ENCODE peak calls at places on chromosomes 7 and 10, in five cellular contexts. Z is endodermal cell, E is GM23248, Y is tibial artery, O is lower lobe of right lung. N is an unnamed sample.

GRCh38 chr10:129971381-129972144 is 7.5 kb upstream of the EBF3 start:
- DNase-seq in Z (peak), O (peak), E (peak), Y (peak), N (no peak)

GRCh38 chr10:9198611-9199010 is 1144.1 kb downstream of the GATA3 start:
- DNase-seq in Z (no peak), E (peak), Y (no peak), O (no peak), N (no peak)

GRCh38 chr10:71035511-71036278 is 147.3 kb upstream of the PCBD1 start:
- DNase-seq in Y (peak), E (no peak), Z (no peak), O (no peak), N (no peak)

GRCh38 chr7:28174901-28175661 is 5.5 kb downstream of the JAZF1 start:
- DNase-seq in O (no peak), E (peak), Z (no peak), Y (no peak), N (no peak)

GRCh38 chr10:112361951-112362770 is 11.8 kb upstream of the ACSL5 start:
- DNase-seq in Y (peak), Z (peak), E (peak), O (peak), N (no peak)

GRCh38 chr7:66894463-66895080 is 26.5 kb upstream of the TMEM248 start:
- DNase-seq in Z (peak), E (peak), O (no peak), Y (no peak), N (no peak)

GRCh38 chr7:312409-312808 is 22.4 kb downstream of the FOXL3 start:
- DNase-seq in Z (no peak), Y (no peak), O (no peak), E (no peak), N (no peak)

GRCh38 chr10:106401161-106401560 is 763.3 kb downstream of the SORCS1 start:
- DNase-seq in Z (no peak), Y (no peak), O (no peak), E (peak), N (no peak)

GRCh38 chr7:48188776-48189520 is 17.7 kb downstream of the ABCA13 start:
- DNase-seq in O (no peak), E (no peak), Z (no peak), Y (no peak), N (no peak)

GRCh38 chr10:71765176-71765906 is 8.0 kb downstream of the VSIR start:
- DNase-seq in E (peak), Z (no peak), O (no peak), Y (peak), N (no peak)

GRCh38 chr7:54781356-54781912 is 22.4 kb upstream of the SEC61G start:
- DNase-seq in Y (no peak), O (no peak), Z (no peak), E (no peak), N (no peak)

GRCh38 chr7:22105550-22105949 is 159.9 kb upstream of the CDCA7L start:
- DNase-seq in O (no peak), Z (no peak), Y (no peak), E (no peak), N (no peak)

GRCh38 chr10:34581871-34582532 is 233.1 kb downstream of the PARD3 start:
- DNase-seq in O (no peak), E (peak), Z (no peak), Y (no peak), N (peak)

GRCh38 chr10:8398771-8399170 is 344.3 kb downstream of the GATA3 start:
- DNase-seq in Z (no peak), O (no peak), E (no peak), Y (no peak), N (no peak)

GRCh38 chr7:126203185-126203584 is 1049.6 kb downstream of the GRM8 start:
- DNase-seq in Z (no peak), Y (no peak), E (no peak), O (no peak), N (no peak)

GRCh38 chr7:5282464-5283316 is at the start of gene SLC29A4:
- DNase-seq in Y (no peak), E (peak), Z (no peak), O (no peak), N (no peak)

GRCh38 chr7:32266932-32267475 is 196.8 kb upstream of the PDE1C start:
- DNase-seq in Y (no peak), E (no peak), O (no peak), Z (peak), N (no peak)

GRCh38 chr10:15678851-15679250 is 40.9 kb downstream of the ITGA8 start:
- DNase-seq in Y (no peak), Z (no peak), O (no peak), E (no peak), N (no peak)

DNA sequence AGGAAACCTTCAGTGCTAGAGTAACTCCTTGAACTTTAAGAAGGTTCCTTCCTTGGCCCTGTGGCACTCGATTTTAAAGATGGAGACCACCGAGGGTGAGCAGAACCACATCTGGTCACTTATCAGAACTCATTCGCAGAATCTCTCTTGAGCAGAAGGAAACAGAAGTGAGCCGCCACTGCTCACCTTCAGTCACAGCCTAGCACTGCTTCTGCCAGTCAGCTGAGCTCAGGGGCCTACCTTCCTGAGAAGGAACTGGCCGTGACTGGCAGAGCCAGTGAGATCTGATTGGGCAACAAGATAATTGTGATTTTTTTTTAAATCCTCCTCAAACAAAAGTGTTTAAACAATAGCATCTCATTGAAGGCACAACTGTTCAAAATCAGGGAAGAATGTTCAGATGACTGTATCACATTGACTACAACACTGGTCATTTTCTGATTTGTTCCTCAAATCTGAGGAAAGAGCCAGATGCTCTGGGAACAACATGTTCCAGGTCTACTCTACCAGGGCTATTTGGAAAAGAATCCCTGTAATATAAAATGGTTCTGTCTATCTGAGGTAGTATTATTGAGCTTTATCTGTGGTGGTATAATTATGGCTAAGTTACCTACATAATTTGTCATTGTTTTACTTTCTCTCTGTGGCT is 2.7 kb upstream of the SYPL1 start:
- DNase-seq in O (no peak), Z (peak), Y (no peak), E (no peak), N (no peak)
- H3K27ac ChIP-seq in O (no peak), Z (no peak), Y (peak), E (no peak), N (no peak)

GRCh38 chr10:78961760-78962159 is 107.0 kb upstream of the ZMIZ1 start:
- DNase-seq in Y (no peak), Z (no peak), E (no peak), O (no peak), N (no peak)

GRCh38 chr10:78959217-78959616 is 109.5 kb upstream of the ZMIZ1 start:
- DNase-seq in O (no peak), Y (no peak), Z (no peak), E (no peak), N (no peak)

GRCh38 chr10:78960316-78960800 is 108.4 kb upstream of the ZMIZ1 start:
- DNase-seq in Y (peak), E (peak), O (peak), Z (no peak), N (peak)

GRCh38 chr10:78957471-78958039 is 111.2 kb upstream of the ZMIZ1 start:
- DNase-seq in Y (no peak), O (no peak), Z (no peak), E (peak), N (no peak)

GRCh38 chr10:78959901-78960300 is 108.9 kb upstream of the ZMIZ1 start:
- DNase-seq in E (peak), Y (no peak), O (no peak), Z (no peak), N (no peak)
- H3K27ac ChIP-seq in E (peak), Y (peak), O (no peak), Z (no peak), N (no peak)

GRCh38 chr10:23437987-23438546 is 808 bp upstream of the OTUD1 start:
- DNase-seq in E (no peak), O (no peak), Z (no peak), Y (no peak), N (no peak)
- H3K27ac ChIP-seq in E (peak), O (peak), Z (no peak), Y (peak), N (peak)

GRCh38 chr10:119758448-119758847 is 32.6 kb downstream of the INPP5F start:
- DNase-seq in Z (no peak), Y (no peak), E (no peak), O (no peak), N (no peak)

GRCh38 chr10:119759832-119760231 is 34.0 kb downstream of the INPP5F start:
- DNase-seq in Y (no peak), Z (no peak), E (no peak), O (no peak), N (no peak)

GRCh38 chr10:119762805-119763798 is 37.3 kb downstream of the INPP5F start:
- DNase-seq in Y (no peak), E (peak), O (no peak), Z (no peak), N (no peak)

GRCh38 chr10:119761106-119761505 is 35.3 kb downstream of the INPP5F start:
- DNase-seq in Y (no peak), E (peak), Z (no peak), O (no peak), N (no peak)

DNA sequence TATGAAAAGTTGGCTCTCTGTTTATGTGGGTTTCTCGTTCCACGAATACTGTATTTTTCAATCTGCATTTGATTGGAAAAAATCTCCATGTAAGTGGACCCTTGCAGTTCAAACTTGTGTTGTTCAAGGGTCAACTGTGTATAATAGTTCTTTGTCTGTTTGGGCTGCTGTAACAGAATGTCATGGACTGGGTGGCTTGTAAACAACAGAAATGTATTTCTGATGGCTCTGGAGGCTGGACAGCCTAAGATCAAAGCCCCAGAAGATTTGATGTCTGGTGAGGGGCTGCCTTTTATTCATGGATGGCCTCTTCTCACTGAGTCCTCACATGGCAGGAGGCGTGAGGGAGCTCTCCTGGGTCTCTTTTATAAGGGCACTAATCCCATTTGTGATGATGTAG is 36.2 kb downstream of the INPP5F start:
- DNase-seq in O (no peak), Y (no peak), E (no peak), Z (no peak), N (no peak)
- H3K27ac ChIP-seq in O (no peak), Y (peak), E (no peak), Z (no peak), N (no peak)

GRCh38 chr7:91263359-91264082 is 712 bp upstream of the FZD1 start:
- DNase-seq in Y (peak), O (peak), Z (peak), E (peak), N (no peak)
- H3K27ac ChIP-seq in Y (peak), O (peak), Z (peak), E (peak), N (no peak)

N was measured in epithelial cell of prostate.